ENCODE peak calls at places on chromosomes 4 and X, in five cellular contexts. L is left ventricle myocardium inferior, E is non-pigmented ciliary epithelial cell, T is WTC11, P is aorta. R is an unnamed sample.

GRCh38 chr4:25767877-25768475 is 94.8 kb downstream of the SEL1L3 start:
- DNase-seq in L (peak), T (peak), P (no peak), E (peak), R (peak)

GRCh38 chr4:60042941-60043340 is 1157.2 kb upstream of the ADGRL3 start:
- DNase-seq in T (no peak), L (no peak), E (no peak), P (no peak), R (no peak)

GRCh38 chr4:54382623-54383022 is 153.5 kb downstream of the PDGFRA start:
- DNase-seq in L (no peak), P (no peak), T (no peak), E (no peak), R (no peak)

GRCh38 chr4:102299708-102300107 is 45.6 kb downstream of the SLC39A8 start:
- DNase-seq in T (peak), P (no peak), E (peak), L (peak), R (peak)

GRCh38 chrX:16120431-16120830 is 2.9 kb upstream of the GRPR start:
- DNase-seq in E (no peak), T (no peak), L (no peak), P (no peak), R (no peak)

GRCh38 chrX:53440631-53441517 is 6.7 kb upstream of the HSD17B10 start:
- DNase-seq in P (peak), E (no peak), L (peak), T (no peak), R (peak)

GRCh38 chr4:174521800-174522182 is 497 bp downstream of the HPGD start:
- DNase-seq in E (no peak), P (peak), T (peak), L (no peak), R (no peak)

GRCh38 chrX:75522565-75523411 is at the start of gene ZDHHC15:
- DNase-seq in T (peak), L (peak), P (peak), E (no peak), R (peak)

GRCh38 chrX:96407043-96407442 is 277.6 kb upstream of the DIAPH2 start:
- DNase-seq in P (no peak), T (no peak), E (no peak), L (peak), R (peak)

GRCh38 chr4:182711211-182711610 is 206.0 kb downstream of the DCTD start:
- DNase-seq in E (no peak), P (no peak), L (no peak), T (no peak), R (no peak)

GRCh38 chr4:185738038-185738552 is 73.9 kb downstream of the SORBS2 start:
- DNase-seq in L (no peak), E (no peak), P (no peak), T (no peak), R (no peak)

GRCh38 chr4:185016946-185017797 is 1.1 kb upstream of the HELT start:
- DNase-seq in P (no peak), E (no peak), T (peak), L (no peak), R (no peak)

GRCh38 chr4:84496356-84497219 is 2.5 kb downstream of the NKX6-1 start:
- DNase-seq in P (no peak), E (no peak), T (peak), L (no peak), R (no peak)

GRCh38 chr4:168153596-168154440 is 61.5 kb downstream of the ANXA10 start:
- DNase-seq in P (peak), L (peak), E (peak), T (peak), R (peak)

GRCh38 chr4:153233761-153234371 is 29.6 kb downstream of the TRIM2 start:
- DNase-seq in P (no peak), T (no peak), E (peak), L (no peak), R (no peak)

GRCh38 chrX:3184176-3184930 is 143.1 kb downstream of the ARSF start:
- DNase-seq in L (no peak), T (no peak), P (no peak), E (peak), R (peak)

GRCh38 chr4:680565-680930 is 6.2 kb downstream of the MYL5 start:
- DNase-seq in T (no peak), E (no peak), P (peak), L (no peak), R (peak)

GRCh38 chr4:131551306-131551705 is 1597.8 kb upstream of the PCDH10 start:
- DNase-seq in E (no peak), P (no peak), L (no peak), T (no peak), R (no peak)

GRCh38 chrX:87961471-87961870 is 443.9 kb downstream of the KLHL4 start:
- DNase-seq in T (no peak), E (no peak), L (no peak), P (peak), R (no peak)

GRCh38 chr4:8176547-8177399 is 18.2 kb upstream of the ABLIM2 start:
- DNase-seq in E (no peak), P (no peak), T (peak), L (no peak), R (peak)

GRCh38 chr4:48913346-48913745 is 6.8 kb upstream of the OCIAD2 start:
- DNase-seq in P (no peak), L (no peak), T (no peak), E (peak), R (no peak)

GRCh38 chrX:40644821-40645358 is 2.5 kb downstream of the CXorf38 start:
- DNase-seq in P (no peak), L (peak), E (no peak), T (no peak), R (peak)

GRCh38 chrX:134520860-134521390 is 61.0 kb downstream of the HPRT1 start:
- DNase-seq in E (no peak), P (no peak), L (no peak), T (peak), R (no peak)

GRCh38 chr4:123399638-123400358 is 3.2 kb downstream of the SPRY1 start:
- DNase-seq in P (no peak), T (no peak), L (no peak), E (no peak), R (no peak)

GRCh38 chr4:40719008-40719623 is 30.6 kb upstream of the NSUN7 start:
- DNase-seq in T (no peak), L (no peak), E (peak), P (no peak), R (no peak)

GRCh38 chr4:47386592-47387235 is 76.8 kb downstream of the COMMD8 start:
- DNase-seq in P (no peak), L (no peak), T (no peak), E (no peak), R (no peak)

GRCh38 chrX:11434607-11435006 is 141.4 kb downstream of the AMELX start:
- DNase-seq in E (no peak), L (no peak), P (no peak), T (no peak), R (no peak)

GRCh38 chr4:22514431-22514830 is 1.4 kb downstream of the ADGRA3 start:
- DNase-seq in E (no peak), L (no peak), P (no peak), T (no peak), R (no peak)

GRCh38 chr4:41360214-41360910 is 103.6 kb downstream of the UCHL1 start:
- DNase-seq in E (no peak), P (peak), L (peak), T (peak), R (peak)

GRCh38 chr4:152729466-152729865 is 49.7 kb upstream of the TMEM154 start:
- DNase-seq in T (no peak), P (no peak), L (no peak), E (no peak), R (no peak)

GRCh38 chrX:82081027-82081426 is 879.1 kb downstream of the SH3BGRL start:
- DNase-seq in L (no peak), P (no peak), E (no peak), T (peak), R (no peak)

GRCh38 chr4:139469869-139470268 is 15.9 kb downstream of the RAB33B start:
- DNase-seq in E (no peak), L (no peak), P (no peak), T (no peak), R (no peak)

GRCh38 chr4:10186228-10187214 is 69.9 kb upstream of the WDR1 start:
- DNase-seq in T (no peak), P (no peak), E (no peak), L (no peak), R (no peak)

GRCh38 chr4:825063-825968 is 613 bp downstream of the CPLX1 start:
- DNase-seq in E (no peak), P (peak), L (no peak), T (peak), R (no peak)

GRCh38 chr4:124104101-124104500 is 608.4 kb downstream of the ANKRD50 start:
- DNase-seq in P (no peak), T (no peak), L (no peak), E (no peak), R (no peak)

GRCh38 chr4:81675785-81676427 is 204.2 kb upstream of the RASGEF1B start:
- DNase-seq in P (no peak), T (no peak), E (no peak), L (no peak), R (no peak)

GRCh38 chrX:45843518-45843917 is 642.8 kb upstream of the DIPK2B start:
- DNase-seq in P (no peak), E (no peak), T (no peak), L (no peak), R (no peak)

GRCh38 chr4:108224628-108225053 is 55.9 kb upstream of the LEF1 start:
- DNase-seq in E (peak), T (no peak), P (no peak), L (no peak), R (no peak)